ENCODE peak calls at places on chromosome 11, in five cellular contexts. A is OCI-LY7, O is GM23338, B is PC-9, K is PC-3. D is an unnamed sample. For H3K9me2 and H3K4me1, the result is how much of the 10 kb centered on the place peaks cover.

GRCh38 chr11:127616171-127616570 is 615.6 kb upstream of the KIRREL3 start:
- DNase-seq in A (no peak), O (no peak), B (no peak), K (no peak), D (no peak)

GRCh38 chr11:100849009-100849913 is 162.2 kb downstream of the ARHGAP42 start:
- DNase-seq in A (no peak), O (no peak), B (no peak), K (no peak), D (peak)

GRCh38 chr11:116243975-116244374 is 528.8 kb downstream of the BUD13 start:
- DNase-seq in A (no peak), O (no peak), B (no peak), K (no peak), D (no peak)

GRCh38 chr11:113475160-113475761 is at the start of gene DRD2:
- DNase-seq in A (no peak), O (peak), B (no peak), K (no peak), D (no peak)

GRCh38 chr11:68043349-68044144 is 4.7 kb downstream of the TCIRG1 start:
- DNase-seq in A (no peak), O (no peak), B (peak), K (no peak), D (peak)

GRCh38 chr11:117768506-117768905 is 28.5 kb downstream of the DSCAML1 start:
- DNase-seq in A (no peak), O (no peak), B (no peak), K (no peak), D (no peak)

GRCh38 chr11:66316849-66317251 is at the start of gene CD248:
- DNase-seq in A (no peak), O (peak), B (no peak), K (no peak), D (peak)

GRCh38 chr11:77083553-77084245 is 16.9 kb downstream of the CAPN5 start:
- DNase-seq in A (no peak), O (no peak), B (no peak), K (no peak), D (no peak)

GRCh38 chr11:10934293-10934850 is 76.5 kb upstream of the ZBED5 start:
- DNase-seq in A (peak), O (no peak), B (no peak), K (peak), D (no peak)

GRCh38 chr11:95072948-95073347 is 6.2 kb downstream of the SRSF8 start:
- DNase-seq in A (no peak), O (no peak), B (peak), K (peak), D (no peak)

GRCh38 chr11:121892863-121893262 is 223.2 kb downstream of the BLID start:
- DNase-seq in A (no peak), O (no peak), B (peak), K (peak), D (no peak)

GRCh38 chr11:9462172-9462799 is 1.5 kb downstream of the ZNF143 start:
- DNase-seq in A (peak), O (peak), B (peak), K (no peak), D (no peak)

GRCh38 chr11:80700386-80700785 is 1259.6 kb upstream of the TENM4 start:
- DNase-seq in A (no peak), O (no peak), B (no peak), K (peak), D (no peak)

GRCh38 chr11:121441533-121441932 is 10.6 kb upstream of the SORL1 start:
- DNase-seq in A (no peak), O (no peak), B (no peak), K (no peak), D (no peak)

GRCh38 chr11:122784325-122785155 is 53.8 kb upstream of the CRTAM start:
- DNase-seq in A (no peak), O (no peak), B (peak), K (peak), D (peak)

GRCh38 chr11:122656631-122657101 is 1.1 kb downstream of the UBASH3B start:
- DNase-seq in A (peak), O (peak), B (peak), K (peak), D (peak)

GRCh38 chr11:69948256-69949141 is 129.3 kb upstream of the FGF3 start:
- DNase-seq in A (no peak), O (peak), B (peak), K (peak), D (peak)
- H3K9me2 ChIP-seq in A (under half), O (under half), B (under half), K (under half), D (under half)

GRCh38 chr11:118889796-118890195 is 6.1 kb downstream of the CXCR5 start:
- DNase-seq in A (no peak), O (no peak), B (no peak), K (no peak), D (peak)
- H3K4me1 ChIP-seq in A (half or more), O (under half), B (under half), K (under half), D (under half)

GRCh38 chr11:18313985-18314763 is 7.8 kb downstream of the HPS5 start:
- DNase-seq in A (no peak), O (peak), B (peak), K (no peak), D (no peak)
- H3K9me2 ChIP-seq in A (under half), O (under half), B (under half), K (under half), D (under half)

DNA sequence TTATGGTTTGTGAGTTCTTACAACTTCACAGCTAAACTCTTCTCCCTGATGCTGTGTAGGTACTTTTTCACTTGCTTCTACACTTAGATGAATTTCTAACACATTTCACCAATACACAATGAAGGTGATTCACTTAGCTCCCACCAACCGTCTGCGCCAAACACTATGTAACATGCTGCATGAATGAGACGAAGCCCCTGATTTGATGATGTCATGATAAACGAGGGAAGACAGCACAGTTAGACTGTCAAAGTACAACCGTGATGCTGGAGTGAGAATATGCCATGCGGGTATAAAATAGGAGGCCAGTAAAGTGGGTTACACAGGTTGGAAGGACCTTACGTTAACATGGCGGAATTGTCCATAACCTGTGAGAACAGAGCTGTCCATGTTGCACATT is 100.8 kb downstream of the KCNA4 start:
- DNase-seq in A (no peak), O (no peak), B (no peak), K (no peak), D (no peak)
- H3K4me1 ChIP-seq in A (under half), O (under half), B (under half), K (under half), D (under half)

GRCh38 chr11:123829745-123830144 is 23.6 kb upstream of the OR6M1 start:
- DNase-seq in A (no peak), O (no peak), B (no peak), K (no peak), D (no peak)

GRCh38 chr11:123838659-123839058 is 32.5 kb upstream of the OR6M1 start:
- DNase-seq in A (no peak), O (no peak), B (no peak), K (peak), D (no peak)

GRCh38 chr11:123838199-123838598 is 32.0 kb upstream of the OR6M1 start:
- DNase-seq in A (no peak), O (no peak), B (no peak), K (no peak), D (no peak)

GRCh38 chr11:123833095-123833494 is 26.9 kb upstream of the OR6M1 start:
- DNase-seq in A (no peak), O (no peak), B (no peak), K (peak), D (no peak)
- H3K9me2 ChIP-seq in A (under half), O (under half), B (under half), K (under half), D (under half)

GRCh38 chr11:34805937-34806336 is 110.2 kb downstream of the APIP start:
- DNase-seq in A (no peak), O (no peak), B (no peak), K (no peak), D (no peak)
- H3K4me1 ChIP-seq in A (under half), O (under half), B (under half), K (under half), D (under half)

D was measured in hepatocyte.